ENCODE peak calls at places on chromosomes 4 and X, in four cellular contexts. W, D, J and A are unnamed samples.

GRCh38 chrX:44914532-44915198 is 41.7 kb downstream of the KDM6A start:
- DNase-seq in W (no peak), D (peak; percentile 57), J (no peak), A (no peak)

GRCh38 chrX:13938766-13939530 is 90.7 kb downstream of the GEMIN8 start:
- DNase-seq in W (no peak), D (no peak), J (no peak), A (no peak)

GRCh38 chr4:167838686-167839085 is 253.7 kb upstream of the ANXA10 start:
- DNase-seq in W (no peak), D (no peak), J (no peak), A (no peak)

GRCh38 chr4:126727461-126727860 is 905.3 kb upstream of the INTU start:
- DNase-seq in W (no peak), D (peak; percentile 38), J (no peak), A (no peak)

GRCh38 chr4:95470622-95471021 is 78.2 kb downstream of the UNC5C start:
- DNase-seq in W (no peak), D (no peak), J (no peak), A (no peak)

GRCh38 chr4:45438047-45438446 is 685.8 kb downstream of the GABRG1 start:
- DNase-seq in W (no peak), D (peak; percentile 6), J (no peak), A (no peak)

GRCh38 chr4:140756292-140757219 is at the start of gene TBC1D9:
- DNase-seq in W (peak; percentile 92), D (peak; percentile 85), J (peak; percentile 64), A (peak; percentile 75)

GRCh38 chr4:158197194-158197593 is 13.1 kb upstream of the TMEM144 start:
- DNase-seq in W (no peak), D (no peak), J (no peak), A (no peak)

GRCh38 chr4:602559-602942 is 22.8 kb upstream of the PDE6B start:
- DNase-seq in W (peak; percentile 85), D (peak; percentile 6), J (no peak), A (no peak)

GRCh38 chr4:43512253-43512652 is 619.7 kb downstream of the GRXCR1 start:
- DNase-seq in W (no peak), D (no peak), J (no peak), A (no peak)

GRCh38 chrX:51461053-51462050 is 35.0 kb downstream of the NUDT11 start:
- DNase-seq in W (no peak), D (peak; percentile 50), J (no peak), A (no peak)

GRCh38 chrX:155766321-155766720 is 114.8 kb upstream of the VAMP7 start:
- DNase-seq in W (no peak), D (no peak), J (no peak), A (no peak)

DNA sequence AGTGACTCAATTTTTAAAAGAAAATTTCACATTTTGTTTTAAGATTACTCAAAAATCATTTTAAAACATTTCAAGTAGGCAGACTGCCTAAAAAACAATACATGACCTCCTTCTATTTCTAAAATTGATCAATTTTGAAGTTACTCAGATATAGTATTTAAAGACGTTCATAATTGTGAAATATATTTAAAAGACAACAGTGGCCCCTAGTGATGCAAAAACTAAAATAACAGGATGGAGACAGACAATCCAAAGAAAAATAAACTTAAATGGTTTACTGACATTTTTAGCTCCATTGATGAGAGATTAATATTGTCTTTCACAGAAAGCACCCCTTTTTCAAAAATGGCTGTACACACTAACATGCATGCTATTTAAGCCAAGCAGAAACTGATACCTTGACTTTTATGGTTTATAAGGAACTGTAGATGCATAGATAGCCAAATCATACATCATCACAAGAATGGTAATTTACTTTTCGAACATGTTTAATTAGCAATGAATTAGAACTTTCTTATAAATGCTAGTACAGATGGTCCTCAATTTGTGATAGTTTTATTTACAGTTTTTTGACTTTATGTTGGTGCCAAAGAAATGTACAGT is 69.8 kb upstream of the FAT4 start:
- DNase-seq in W (no peak), D (peak; percentile 57), J (no peak), A (no peak)
- TF ChIP-seq CTCF in W (peak; percentile 42), D (peak; percentile 42), J (peak; percentile 40), A (no peak)

GRCh38 chrX:69060631-69061408 is 104.4 kb downstream of the PJA1 start:
- DNase-seq in W (no peak), D (peak; percentile 63), J (no peak), A (peak; percentile 23)
- TF ChIP-seq CTCF in W (peak; percentile 31), D (peak; percentile 50), J (peak; percentile 52), A (no peak)

GRCh38 chr4:118950224-118950623 is 61.6 kb downstream of the SYNPO2 start:
- DNase-seq in W (no peak), D (no peak), J (no peak), A (no peak)
- TF ChIP-seq CTCF in W (no peak), D (no peak), J (no peak), A (no peak)

GRCh38 chr4:103032575-103032974 is 13.1 kb upstream of the SLC9B1 start:
- DNase-seq in W (no peak), D (peak; percentile 55), J (no peak), A (no peak)
- TF ChIP-seq CTCF in W (no peak), D (peak; percentile 63), J (peak; percentile 9), A (no peak)

GRCh38 chr4:7151668-7152227 is 40.6 kb upstream of the SORCS2 start:
- DNase-seq in W (no peak), D (no peak), J (no peak), A (no peak)
- TF ChIP-seq CTCF in W (no peak), D (peak; percentile 26), J (no peak), A (no peak)

GRCh38 chrX:125205084-125205917 is 114.4 kb upstream of the TEX13C start:
- DNase-seq in W (no peak), D (peak; percentile 6), J (no peak), A (no peak)
- TF ChIP-seq CTCF in W (no peak), D (no peak), J (peak; percentile 27), A (no peak)

GRCh38 chr4:114005569-114006442 is 26.4 kb upstream of the ARSJ start:
- DNase-seq in W (no peak), D (peak; percentile 69), J (no peak), A (no peak)
- TF ChIP-seq CTCF in W (no peak), D (no peak), J (no peak), A (no peak)

DNA sequence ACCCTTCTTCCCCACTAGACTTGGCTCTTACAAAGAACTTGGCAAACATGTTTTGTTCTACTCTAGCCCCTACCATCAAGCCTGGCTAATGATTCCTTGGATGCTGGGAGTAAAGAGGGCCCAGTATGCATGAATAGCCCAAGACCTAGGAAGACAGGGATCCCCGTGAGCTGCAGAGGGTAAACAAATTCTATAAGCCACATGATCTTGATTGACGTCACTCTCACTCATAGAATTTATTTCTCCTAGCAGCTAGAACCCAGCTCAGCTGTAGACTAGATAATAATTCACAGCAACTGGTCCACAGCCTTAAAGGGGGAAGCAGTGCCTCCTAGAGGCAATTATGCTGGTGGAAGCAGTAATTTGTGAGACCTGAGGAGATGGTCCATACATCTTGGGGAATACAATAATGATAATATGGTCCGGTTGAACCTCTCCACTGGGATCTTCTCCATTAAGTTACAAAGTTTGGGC is 16.1 kb upstream of the USO1 start:
- DNase-seq in W (no peak), D (no peak), J (no peak), A (no peak)
- TF ChIP-seq CTCF in W (peak; percentile 49), D (peak; percentile 38), J (no peak), A (no peak)

DNA sequence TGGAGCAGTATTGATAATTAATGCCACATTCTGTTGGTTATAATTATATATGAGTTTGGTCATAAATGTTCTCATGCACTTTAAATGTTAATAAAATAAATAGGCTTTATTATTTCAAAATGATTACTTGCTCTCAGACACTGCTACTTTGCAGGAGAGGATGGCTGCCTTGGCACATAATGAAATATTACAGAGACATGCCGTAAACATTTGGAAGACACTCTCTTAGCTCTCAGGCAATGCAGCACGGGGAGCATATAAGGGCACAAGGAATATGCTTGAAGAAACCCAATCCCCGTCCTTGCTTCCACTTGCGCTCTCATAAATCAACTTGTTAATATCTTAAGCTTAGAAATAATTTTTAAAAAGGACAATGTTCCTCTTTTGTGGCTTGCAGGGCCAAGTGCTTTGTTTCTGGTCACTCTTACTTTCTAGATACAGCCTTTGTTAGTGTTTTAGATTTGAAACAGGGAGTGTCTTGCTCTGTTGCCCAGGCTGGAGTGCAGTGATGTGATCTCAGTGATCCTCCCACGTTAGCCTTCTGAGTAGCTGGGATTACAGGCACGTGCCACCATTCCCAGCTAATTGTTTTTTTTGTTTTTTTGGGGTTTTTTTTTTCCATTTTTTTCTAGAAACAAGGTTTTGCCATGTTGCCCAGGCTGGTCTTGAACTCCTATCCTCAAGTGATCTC is 445.0 kb downstream of the SPRY1 start:
- DNase-seq in W (no peak), D (no peak), J (no peak), A (no peak)
- TF ChIP-seq CTCF in W (no peak), D (no peak), J (no peak), A (no peak)

GRCh38 chrX:16113978-16114554 is 9.3 kb upstream of the GRPR start:
- DNase-seq in W (no peak), D (peak; percentile 6), J (no peak), A (no peak)

GRCh38 chrX:16114640-16115039 is 8.7 kb upstream of the GRPR start:
- DNase-seq in W (no peak), D (peak; percentile 63), J (no peak), A (no peak)

GRCh38 chrX:16112428-16112827 is 10.9 kb upstream of the GRPR start:
- DNase-seq in W (no peak), D (no peak), J (no peak), A (no peak)
- TF ChIP-seq CTCF in W (no peak), D (no peak), J (no peak), A (no peak)